ENCODE peak calls at places on chromosomes 16 and 17, in nine cellular contexts. E is endothelial cell of umbilical vein, N is natural killer cell, U is tibial artery, K is brain microvascular endothelial cell, V is heart left ventricle, R is H9, B is IMR-90, C is GM20000. A is an unnamed sample.

GRCh38 chr17:39822051-39822450 is 42.1 kb downstream of the IKZF3 start:
- DNase-seq in E (no peak), U (no peak), N (no peak), R (no peak), K (no peak), B (no peak), C (no peak), V (no peak), A (no peak)

GRCh38 chr17:75995385-75995925 is 5.2 kb upstream of the CDK3 start:
- DNase-seq in N (no peak), C (no peak), K (no peak), B (no peak), R (no peak), U (no peak), V (no peak), E (no peak), A (peak)

GRCh38 chr16:30997887-30998711 is 12.3 kb downstream of the STX1B start:
- DNase-seq in U (no peak), V (no peak), E (no peak), K (peak), R (no peak), C (no peak), N (no peak), B (peak), A (no peak)

GRCh38 chr17:72931635-72932034 is 160.9 kb downstream of the SLC39A11 start:
- DNase-seq in K (no peak), R (no peak), B (no peak), U (no peak), C (peak), E (no peak), V (no peak), N (no peak), A (no peak)

GRCh38 chr17:61556224-61557188 is 34.5 kb downstream of the NACA2 start:
- DNase-seq in U (no peak), C (no peak), R (no peak), E (no peak), B (peak), N (no peak), K (no peak), V (no peak), A (no peak)

GRCh38 chr17:77537566-77537965 is 396.8 kb downstream of the SEC14L1 start:
- DNase-seq in N (no peak), C (no peak), K (no peak), B (no peak), R (no peak), E (no peak), V (no peak), U (no peak), A (no peak)

GRCh38 chr17:77435272-77436057 is 294.7 kb downstream of the SEC14L1 start:
- DNase-seq in C (no peak), E (no peak), V (no peak), R (no peak), K (no peak), B (no peak), N (no peak), U (no peak), A (no peak)

GRCh38 chr17:16975266-16975651 is 3.3 kb upstream of the TNFRSF13B start:
- DNase-seq in B (no peak), N (no peak), R (no peak), U (no peak), C (no peak), E (no peak), V (no peak), K (no peak), A (no peak)

GRCh38 chr17:53058031-53058430 is 764.7 kb upstream of the KIF2B start:
- DNase-seq in C (no peak), B (no peak), E (no peak), U (no peak), V (no peak), K (no peak), N (no peak), R (no peak), A (no peak)

GRCh38 chr16:8763899-8764298 is 33.5 kb downstream of the TMEM186 start:
- DNase-seq in E (no peak), N (no peak), U (no peak), B (no peak), V (no peak), C (no peak), K (no peak), R (no peak), A (no peak)

GRCh38 chr16:49725651-49726050 is 130.3 kb downstream of the ZNF423 start:
- DNase-seq in N (no peak), U (no peak), C (no peak), K (no peak), R (no peak), B (no peak), V (no peak), E (no peak), A (no peak)

GRCh38 chr17:2259769-2260536 is 43.6 kb downstream of the SMG6 start:
- DNase-seq in K (no peak), U (no peak), V (no peak), R (no peak), C (peak), E (no peak), N (peak), B (peak), A (no peak)

GRCh38 chr17:68182016-68182315 is 65.9 kb upstream of the AMZ2 start:
- DNase-seq in C (peak), K (no peak), R (no peak), V (no peak), U (no peak), E (no peak), B (no peak), N (no peak), A (no peak)

GRCh38 chr17:69948406-69948805 is 126.6 kb upstream of the KCNJ16 start:
- DNase-seq in R (no peak), E (no peak), K (no peak), N (no peak), V (no peak), B (no peak), U (no peak), C (no peak), A (no peak)

GRCh38 chr17:19744922-19745757 is 3.0 kb downstream of the ALDH3A1 start:
- DNase-seq in C (peak), U (peak), V (peak), B (peak), K (peak), E (peak), N (peak), R (peak), A (peak)

GRCh38 chr17:29383687-29384086 is 6.5 kb upstream of the TAOK1 start:
- DNase-seq in C (no peak), V (no peak), K (no peak), B (peak), E (no peak), R (no peak), N (no peak), U (no peak), A (no peak)

GRCh38 chr17:27336217-27336616 is 42.3 kb downstream of the WSB1 start:
- DNase-seq in U (no peak), R (no peak), V (no peak), E (no peak), B (no peak), K (no peak), N (no peak), C (no peak), A (peak)

GRCh38 chr17:35312790-35313711 is 60.4 kb downstream of the SLFN11 start:
- DNase-seq in E (peak), B (peak), K (peak), R (peak), V (peak), N (peak), U (peak), C (peak), A (peak)

GRCh38 chr17:45979137-45979536 is 19.9 kb upstream of the STH start:
- DNase-seq in C (no peak), K (no peak), E (no peak), R (no peak), V (no peak), N (no peak), U (no peak), B (no peak), A (no peak)

GRCh38 chr16:24626251-24626650 is 86.9 kb downstream of the RBBP6 start:
- DNase-seq in R (no peak), K (peak), U (no peak), E (no peak), C (no peak), B (peak), N (no peak), V (no peak), A (no peak)

GRCh38 chr17:64339516-64340475 is 50.9 kb downstream of the PECAM1 start:
- DNase-seq in B (no peak), E (no peak), U (no peak), V (peak), N (no peak), R (no peak), C (no peak), K (no peak), A (no peak)

GRCh38 chr16:72837846-72838661 is 209.9 kb downstream of the ZFHX3 start:
- DNase-seq in V (no peak), E (no peak), U (no peak), B (peak), N (no peak), C (no peak), R (peak), K (no peak), A (no peak)

GRCh38 chr17:40561871-40562611 is 3.2 kb downstream of the CCR7 start:
- DNase-seq in R (peak), B (no peak), C (no peak), E (no peak), U (no peak), N (peak), V (no peak), K (no peak), A (no peak)

GRCh38 chr16:54402270-54402669 is 115.7 kb upstream of the IRX3 start:
- DNase-seq in R (no peak), U (no peak), B (no peak), E (no peak), K (no peak), V (peak), N (no peak), C (no peak), A (no peak)

GRCh38 chr16:13896543-13897182 is 23.3 kb upstream of the ERCC4 start:
- DNase-seq in V (no peak), C (no peak), U (no peak), K (no peak), B (peak), R (no peak), N (no peak), E (no peak), A (no peak)

GRCh38 chr16:20763461-20764232 is at the start of gene ACSM3:
- DNase-seq in E (peak), U (peak), K (peak), C (peak), B (peak), R (peak), N (peak), V (no peak), A (peak)

GRCh38 chr16:3127745-3128144 is 7.1 kb upstream of the ZNF213 start:
- DNase-seq in E (no peak), V (no peak), B (no peak), C (no peak), R (peak), K (no peak), U (no peak), N (no peak), A (no peak)

GRCh38 chr16:3122926-3123570 is 10.7 kb downstream of the ZNF205 start:
- DNase-seq in K (no peak), C (no peak), R (no peak), U (no peak), N (no peak), B (no peak), E (no peak), V (no peak), A (no peak)

GRCh38 chr16:3121843-3122467 is 9.6 kb downstream of the ZNF205 start:
- DNase-seq in K (no peak), V (no peak), U (no peak), N (no peak), R (no peak), E (no peak), B (no peak), C (no peak), A (no peak)

GRCh38 chr16:3120435-3120834 is 8.0 kb downstream of the ZNF205 start:
- DNase-seq in B (no peak), R (no peak), U (no peak), K (no peak), V (no peak), N (no peak), E (no peak), C (no peak), A (no peak)

DNA sequence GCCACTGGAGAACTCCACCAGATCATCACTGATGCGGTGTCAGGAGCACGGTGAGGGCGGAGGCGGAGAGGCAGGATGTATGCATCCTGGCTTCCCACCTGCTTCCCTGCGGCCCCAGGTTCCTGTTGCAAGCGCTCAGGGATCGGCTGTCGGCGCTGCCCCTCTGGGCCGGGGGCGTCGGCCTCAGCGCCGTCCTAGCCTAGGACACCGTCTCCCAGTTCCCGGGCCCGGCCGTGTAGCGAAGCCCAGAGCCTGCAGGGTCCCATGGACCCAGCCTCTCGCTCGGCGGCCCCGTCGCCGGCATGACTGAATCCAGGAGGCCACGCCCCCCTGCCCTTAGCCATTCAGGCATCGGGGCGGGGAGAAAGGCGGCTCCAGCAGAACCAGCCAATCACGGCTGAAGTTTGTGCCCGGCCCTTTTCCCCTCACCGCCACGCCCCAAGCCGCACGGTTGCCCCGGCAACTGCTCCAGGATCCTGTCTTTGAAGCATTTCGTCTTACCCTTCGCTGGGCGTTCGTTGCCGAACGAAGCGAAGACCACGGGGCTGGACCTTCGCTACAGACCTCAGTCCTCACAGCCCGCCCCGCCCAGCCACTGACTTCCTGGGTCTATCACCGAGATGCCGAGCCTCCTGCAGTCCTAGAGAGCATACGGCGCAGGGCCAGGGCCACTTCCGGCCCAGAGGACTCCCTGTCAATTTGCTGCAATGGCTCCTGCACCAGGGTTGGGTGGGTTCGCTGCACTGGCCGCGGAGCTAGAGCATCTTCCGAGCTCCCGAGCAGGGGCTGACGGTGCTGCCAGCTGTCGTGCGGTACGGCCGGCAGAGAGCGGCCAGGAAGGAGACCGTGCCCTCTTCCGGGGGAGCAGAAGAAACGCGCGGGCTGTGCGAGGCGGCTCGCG is 10.6 kb upstream of the ZNF213 start:
- DNase-seq in N (peak), C (peak), K (peak), U (peak), V (peak), R (peak), E (peak), B (peak), A (peak)
- TF ChIP-seq CTCF in N (no peak), C (peak), K (peak), U (no peak), V (peak), R (peak), E (peak), B (peak), A (no peak)

GRCh38 chr16:68538880-68539701 is at the start of gene ZFP90:
- DNase-seq in N (peak), E (peak), C (peak), V (peak), R (peak), U (peak), K (peak), B (peak), A (peak)
- TF ChIP-seq CTCF in N (no peak), E (no peak), C (no peak), V (no peak), R (no peak), U (no peak), K (no peak), B (no peak), A (no peak)

DNA sequence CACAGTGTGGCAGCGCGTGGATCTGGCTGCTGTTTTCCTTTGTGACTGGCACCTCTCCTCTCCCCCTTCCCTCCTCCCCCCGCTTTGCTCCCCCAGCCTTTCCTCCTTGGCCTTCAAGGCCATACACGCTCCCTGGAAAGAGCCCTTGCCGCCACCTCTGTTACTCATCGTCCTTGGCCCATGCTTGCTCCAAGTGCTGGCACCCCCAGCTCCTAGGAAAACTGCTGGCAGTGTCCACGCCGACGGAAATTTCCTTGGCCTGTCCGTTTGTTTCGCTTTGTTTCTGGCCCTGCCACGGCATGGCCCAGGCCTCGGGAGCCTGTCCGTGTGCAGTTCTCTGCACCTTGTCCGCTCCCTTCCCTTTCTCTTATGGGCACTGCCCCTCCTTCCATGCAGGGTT is 18.0 kb downstream of the CA5A start:
- DNase-seq in B (no peak), V (no peak), R (no peak), U (peak), N (no peak), C (no peak), K (no peak), E (no peak), A (no peak)
- TF ChIP-seq CTCF in B (no peak), V (no peak), R (no peak), U (no peak), N (no peak), C (no peak), K (no peak), E (no peak), A (no peak)

GRCh38 chr17:44255915-44256314 is 12.0 kb downstream of the SLC4A1 start:
- DNase-seq in E (no peak), N (no peak), R (no peak), K (no peak), V (no peak), C (no peak), U (no peak), B (no peak), A (no peak)
- TF ChIP-seq CTCF in E (no peak), N (no peak), R (no peak), K (no peak), V (no peak), C (no peak), U (no peak), B (no peak), A (no peak)

GRCh38 chr17:7307686-7308624 is 527 bp downstream of the EIF5A start:
- DNase-seq in E (no peak), K (no peak), C (no peak), V (no peak), B (peak), R (peak), U (no peak), N (peak), A (peak)
- TF ChIP-seq CTCF in E (no peak), K (no peak), C (no peak), V (no peak), B (no peak), R (no peak), U (peak), N (no peak), A (peak)

DNA sequence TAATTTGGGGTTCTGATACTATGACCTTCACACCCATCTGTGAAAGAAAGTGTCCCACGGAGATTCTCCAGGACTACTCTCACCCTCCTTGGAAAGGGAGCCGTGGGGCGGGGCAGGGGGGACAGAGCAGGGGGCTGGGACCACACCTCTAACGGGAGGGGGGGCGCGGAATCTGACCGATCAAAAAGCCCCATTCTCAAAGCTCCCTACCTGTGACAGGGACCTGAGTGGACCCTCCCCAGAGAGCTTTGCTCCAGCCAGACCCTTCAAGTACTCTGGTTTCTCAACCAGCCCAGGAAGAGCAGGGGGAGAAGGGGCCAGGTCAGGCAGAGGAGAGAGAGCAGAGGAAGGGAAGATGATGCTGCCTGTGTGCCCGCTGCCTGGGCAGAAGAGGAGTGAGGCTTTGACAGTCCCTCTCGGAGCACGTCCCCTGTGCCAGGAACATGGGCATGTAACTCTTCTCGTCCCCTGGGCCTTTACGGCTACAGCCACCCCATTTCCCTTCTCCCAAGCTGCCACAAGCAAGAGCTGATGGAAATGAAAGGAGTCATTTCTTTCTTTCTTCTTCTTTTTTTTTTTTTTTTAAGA is 673 bp downstream of the XAF1 start:
- DNase-seq in V (no peak), N (no peak), R (no peak), E (no peak), C (no peak), B (no peak), U (no peak), K (no peak), A (no peak)
- TF ChIP-seq CTCF in V (no peak), N (no peak), R (no peak), E (no peak), C (no peak), B (no peak), U (no peak), K (no peak), A (no peak)

DNA sequence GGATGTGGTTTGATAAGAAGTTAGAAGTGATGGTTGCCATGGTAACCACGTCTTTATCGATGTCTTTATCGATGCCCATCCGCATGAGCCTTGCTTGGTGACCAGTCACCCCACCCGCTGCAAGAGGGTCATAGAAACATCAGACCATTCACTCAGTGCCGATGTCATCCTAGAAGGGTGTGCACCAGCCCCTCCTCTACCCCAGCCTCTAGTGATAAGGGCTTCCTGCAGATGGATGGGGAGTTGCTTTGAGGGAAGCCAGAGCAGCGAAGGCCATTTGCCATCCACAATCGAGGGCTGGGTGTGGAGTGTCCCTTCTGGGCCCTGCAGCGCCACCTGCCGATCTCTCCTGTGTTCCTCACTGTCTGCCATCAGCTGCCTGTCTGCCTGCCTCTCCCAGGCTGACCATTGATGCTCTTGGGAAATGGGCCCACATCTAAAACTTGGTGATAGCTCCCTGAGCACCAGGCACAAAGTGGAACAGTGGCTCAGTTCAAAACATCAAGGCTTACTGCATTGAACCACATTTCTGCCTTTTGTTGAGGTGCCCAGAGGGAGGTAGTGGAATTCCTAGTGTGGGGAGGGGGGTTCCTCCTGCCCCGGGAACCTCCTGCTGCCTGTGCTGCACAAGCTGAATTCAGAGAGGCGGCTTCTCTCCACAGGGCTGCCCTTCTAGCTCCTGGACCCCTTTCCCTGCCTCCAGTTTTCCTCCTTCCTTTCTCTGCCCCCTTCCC is 8.9 kb downstream of the CALB2 start:
- DNase-seq in R (peak), K (peak), U (no peak), V (no peak), B (peak), E (peak), C (peak), N (no peak), A (no peak)
- TF ChIP-seq CTCF in R (peak), K (peak), U (no peak), V (peak), B (peak), E (peak), C (peak), N (no peak), A (peak)

A was measured in CD14-positive monocyte.